ENCODE peak calls at places on chromosomes 4 and X, in ten cellular contexts. X, B, W, T, U, C, R, F, Y and K are unnamed samples.

GRCh38 chrX:12505127-12505526 is 286.1 kb upstream of the PRPS2 start:
- DNase-seq in X (no peak), B (no peak), W (no peak), T (no peak), U (no peak), C (no peak), R (no peak), F (no peak), Y (no peak), K (no peak)

GRCh38 chr4:120318447-120318846 is 251.8 kb upstream of the MAD2L1 start:
- DNase-seq in X (no peak), B (peak; percentile 26), W (no peak), T (no peak), U (no peak), C (no peak), R (no peak), F (no peak), Y (no peak), K (no peak)

GRCh38 chr4:183544109-183544508 is 39.3 kb downstream of the ING2 start:
- DNase-seq in X (no peak), B (no peak), W (no peak), T (peak; percentile 2), U (no peak), C (no peak), R (no peak), F (no peak), Y (no peak), K (no peak)

GRCh38 chr4:70688795-70689231 is 481 bp downstream of the UTP3 start:
- DNase-seq in X (peak; percentile 20), B (no peak), W (no peak), T (no peak), U (no peak), C (peak; percentile 17), R (no peak), F (no peak), Y (no peak), K (no peak)

GRCh38 chr4:5524900-5525299 is 183.5 kb downstream of the EVC2 start:
- DNase-seq in X (peak; percentile 64), B (no peak), W (no peak), T (peak; percentile 57), U (no peak), C (peak; percentile 59), R (no peak), F (peak; percentile 58), Y (no peak), K (peak; percentile 27)

GRCh38 chr4:137738377-137738990 is 206.2 kb upstream of the PCDH18 start:
- DNase-seq in X (peak; percentile 11), B (no peak), W (no peak), T (no peak), U (no peak), C (peak; percentile 24), R (no peak), F (no peak), Y (no peak), K (no peak)

GRCh38 chr4:186067757-186068385 is 1.1 kb upstream of the TLR3 start:
- DNase-seq in X (peak; percentile 68), B (peak; percentile 59), W (peak; percentile 12), T (peak; percentile 19), U (peak; percentile 70), C (peak; percentile 75), R (peak; percentile 56), F (peak; percentile 34), Y (no peak), K (peak; percentile 40)

GRCh38 chr4:110854021-110854678 is 231.3 kb upstream of the PITX2 start:
- DNase-seq in X (peak; percentile 72), B (no peak), W (no peak), T (peak; percentile 84), U (peak; percentile 2), C (peak; percentile 78), R (no peak), F (peak; percentile 89), Y (no peak), K (peak; percentile 64)

GRCh38 chrX:67624324-67624723 is 80.5 kb downstream of the AR start:
- DNase-seq in X (no peak), B (no peak), W (no peak), T (no peak), U (no peak), C (no peak), R (no peak), F (no peak), Y (no peak), K (no peak)

GRCh38 chr4:108454227-108454626 is 166.1 kb upstream of the RPL34 start:
- DNase-seq in X (no peak), B (no peak), W (no peak), T (no peak), U (no peak), C (no peak), R (no peak), F (no peak), Y (no peak), K (no peak)

GRCh38 chr4:158450741-158451140 is 70.9 kb upstream of the RXFP1 start:
- DNase-seq in X (no peak), B (no peak), W (no peak), T (no peak), U (no peak), C (no peak), R (no peak), F (no peak), Y (no peak), K (no peak)

GRCh38 chr4:184653650-184654049 is 4.1 kb downstream of the PRIMPOL start:
- DNase-seq in X (peak; percentile 8), B (no peak), W (no peak), T (peak; percentile 70), U (no peak), C (no peak), R (no peak), F (peak; percentile 59), Y (no peak), K (peak; percentile 43)

GRCh38 chr4:1604706-1605205 is 79.4 kb downstream of the FAM53A start:
- DNase-seq in X (no peak), B (no peak), W (no peak), T (no peak), U (no peak), C (no peak), R (peak; percentile 34), F (no peak), Y (no peak), K (no peak)

DNA sequence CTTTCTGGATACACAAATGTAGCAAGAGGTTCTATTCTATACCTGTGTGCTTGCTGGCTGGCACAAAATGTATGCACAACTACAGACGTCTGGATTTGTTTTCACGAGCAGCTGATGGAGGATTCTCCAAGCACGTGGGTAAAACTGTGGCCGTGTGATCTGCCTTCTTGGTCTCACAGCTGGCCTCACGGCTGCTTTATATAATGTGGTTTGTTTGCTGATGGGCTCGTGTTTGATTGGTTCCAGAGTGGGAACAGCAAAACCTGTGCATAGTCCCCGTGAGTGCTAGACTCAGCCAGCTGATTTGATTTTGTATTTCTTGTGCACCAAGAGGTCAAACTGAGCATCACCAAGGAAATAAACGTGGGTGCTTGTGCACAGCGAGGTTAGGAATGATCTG is 262.6 kb upstream of the RPS6KA3 start:
- DNase-seq in X (no peak), B (no peak), W (no peak), T (no peak), U (no peak), C (no peak), R (no peak), F (no peak), Y (no peak), K (no peak)
- H3K4me3 ChIP-seq in X (no peak overlapping the region), B (no peak overlapping the region), W (no peak overlapping the region), T (no peak overlapping the region), U (no peak overlapping the region), C (no peak overlapping the region), R (no peak overlapping the region), F (no peak overlapping the region), Y (no peak overlapping the region), K (no peak overlapping the region)

GRCh38 chr4:145939856-145940255 is 1.2 kb upstream of the ZNF827 start:
- DNase-seq in X (peak; percentile 45), B (no peak), W (no peak), T (peak; percentile 75), U (no peak), C (no peak), R (no peak), F (no peak), Y (no peak), K (no peak)
- TF ChIP-seq CTCF in X (no peak), B (no peak), W (no peak), T (no peak), U (no peak), C (no peak), R (no peak), F (no peak), Y (no peak), K (no peak)

GRCh38 chrX:57070185-57070984 is 51.0 kb downstream of the SPIN2B start:
- DNase-seq in X (peak; percentile 7), B (no peak), W (no peak), T (no peak), U (no peak), C (peak; percentile 0), R (no peak), F (no peak), Y (no peak), K (no peak)

GRCh38 chrX:57074458-57074857 is 46.9 kb downstream of the SPIN2B start:
- DNase-seq in X (no peak), B (no peak), W (no peak), T (no peak), U (no peak), C (no peak), R (no peak), F (no peak), Y (no peak), K (no peak)
- H3K4me3 ChIP-seq in X (no peak overlapping the region), B (no peak overlapping the region), W (no peak overlapping the region), T (no peak overlapping the region), U (no peak overlapping the region), C (no peak overlapping the region), R (no peak overlapping the region), F (no peak overlapping the region), Y (no peak overlapping the region), K (no peak overlapping the region)

GRCh38 chrX:119177278-119177677 is 49.7 kb upstream of the KIAA1210 start:
- DNase-seq in X (no peak), B (no peak), W (no peak), T (no peak), U (no peak), C (no peak), R (no peak), F (no peak), Y (no peak), K (no peak)

GRCh38 chrX:119186194-119186593 is 49.9 kb upstream of the PGRMC1 start:
- DNase-seq in X (no peak), B (no peak), W (no peak), T (no peak), U (no peak), C (no peak), R (no peak), F (no peak), Y (no peak), K (no peak)

GRCh38 chrX:119186763-119187162 is 49.3 kb upstream of the PGRMC1 start:
- DNase-seq in X (no peak), B (no peak), W (no peak), T (no peak), U (peak; percentile 12), C (no peak), R (no peak), F (no peak), Y (no peak), K (no peak)

GRCh38 chrX:119187298-119187697 is 48.8 kb upstream of the PGRMC1 start:
- DNase-seq in X (no peak), B (no peak), W (no peak), T (no peak), U (peak; percentile 56), C (no peak), R (no peak), F (no peak), Y (no peak), K (no peak)

DNA sequence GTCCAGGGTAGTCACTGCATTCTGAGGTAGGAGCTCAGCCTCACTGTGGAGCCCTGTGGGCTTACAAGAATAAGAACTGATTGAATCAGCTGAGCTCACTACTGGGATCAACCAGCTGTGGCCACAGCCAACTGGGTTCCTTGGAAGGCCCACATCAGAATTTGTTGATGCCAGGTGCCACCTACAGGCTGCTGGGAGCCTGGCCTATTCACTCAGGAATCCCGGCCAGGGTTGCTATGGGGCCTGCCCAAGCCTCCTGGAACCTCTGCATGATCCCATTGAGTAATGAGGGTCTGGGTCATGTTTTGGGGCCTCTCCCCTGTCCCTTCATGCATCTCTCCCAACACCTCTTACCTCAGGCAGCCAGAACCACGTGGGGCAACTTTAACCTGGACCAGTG is 53.9 kb upstream of the KIAA1210 start:
- DNase-seq in X (peak; percentile 36), B (no peak), W (no peak), T (no peak), U (peak; percentile 48), C (peak; percentile 22), R (no peak), F (no peak), Y (no peak), K (no peak)
- TF ChIP-seq CTCF in X (peak; percentile 41), B (peak; percentile 42), W (no peak), T (no peak), U (peak; percentile 35), C (peak; percentile 17), R (no peak), F (peak; percentile 7), Y (no peak), K (peak; percentile 33)